ENCODE peak calls at places on chromosomes 1 and 21, in eight cellular contexts. O is kidney, N is hepatocyte, C is tibial nerve, X is thyroid gland, I is ascending aorta, Y is MM.1S, Z is sigmoid colon. D is an unnamed sample. For H3K4me1, the result is how much of the 10 kb centered on the place peaks cover.

GRCh38 chr1:200448034-200448762 is 38.4 kb upstream of the ZNF281 start:
- DNase-seq in O (no peak), N (no peak), C (no peak), X (no peak), I (no peak), Y (peak), Z (no peak), D (no peak)

GRCh38 chr1:182259229-182259872 is 132.2 kb downstream of the GLUL start:
- DNase-seq in O (no peak), N (no peak), C (peak), X (peak), I (peak), Y (peak), Z (peak), D (peak)

GRCh38 chr1:238621405-238621804 is 730.7 kb upstream of the ZP4 start:
- DNase-seq in O (no peak), N (no peak), C (no peak), X (no peak), I (no peak), Y (no peak), Z (no peak), D (no peak)

GRCh38 chr1:26126321-26127084 is 14.9 kb downstream of the PDIK1L start:
- DNase-seq in O (no peak), N (peak), C (no peak), X (peak), I (no peak), Y (peak), Z (no peak), D (no peak)

GRCh38 chr1:109922326-109922725 is 11.7 kb downstream of the CSF1 start:
- DNase-seq in O (no peak), N (no peak), C (no peak), X (no peak), I (no peak), Y (no peak), Z (no peak), D (no peak)

GRCh38 chr1:73781257-73781656 is 416.7 kb downstream of the LRRIQ3 start:
- DNase-seq in O (no peak), N (peak), C (no peak), X (no peak), I (no peak), Y (no peak), Z (no peak), D (no peak)

GRCh38 chr1:117702654-117703053 is 96.8 kb downstream of the TENT5C start:
- DNase-seq in O (no peak), N (no peak), C (no peak), X (no peak), I (no peak), Y (no peak), Z (no peak), D (no peak)

GRCh38 chr1:155961937-155962336 is 16.4 kb downstream of the ARHGEF2 start:
- DNase-seq in O (peak), N (no peak), C (no peak), X (peak), I (peak), Y (no peak), Z (no peak), D (peak)

GRCh38 chr1:1846386-1846918 is 44.4 kb downstream of the GNB1 start:
- DNase-seq in O (no peak), N (no peak), C (no peak), X (no peak), I (no peak), Y (no peak), Z (no peak), D (no peak)

GRCh38 chr1:72439036-72439435 is 156.7 kb upstream of the NEGR1 start:
- DNase-seq in O (no peak), N (no peak), C (no peak), X (no peak), I (no peak), Y (no peak), Z (no peak), D (peak)

GRCh38 chr1:171160611-171161354 is 24.3 kb upstream of the FMO2 start:
- DNase-seq in O (peak), N (peak), C (no peak), X (no peak), I (no peak), Y (no peak), Z (no peak), D (no peak)

GRCh38 chr1:31715097-31715872 is 11.5 kb upstream of the COL16A1 start:
- DNase-seq in O (peak), N (peak), C (peak), X (peak), I (peak), Y (peak), Z (peak), D (peak)

GRCh38 chr1:115251856-115252255 is 86.2 kb downstream of the NGF start:
- DNase-seq in O (no peak), N (peak), C (no peak), X (no peak), I (no peak), Y (no peak), Z (no peak), D (peak)

GRCh38 chr1:167057297-167057688 is 32.9 kb downstream of the GPA33 start:
- DNase-seq in O (no peak), N (peak), C (no peak), X (peak), I (no peak), Y (peak), Z (no peak), D (peak)

GRCh38 chr1:109815809-109816791 is 52.4 kb upstream of the EPS8L3 start:
- DNase-seq in O (no peak), N (no peak), C (no peak), X (no peak), I (peak), Y (peak), Z (no peak), D (no peak)

GRCh38 chr21:34889537-34890257 is 159.4 kb downstream of the RUNX1 start:
- DNase-seq in O (peak), N (peak), C (peak), X (peak), I (peak), Y (peak), Z (peak), D (peak)

GRCh38 chr1:60813051-60813450 is 269.3 kb upstream of the NFIA start:
- DNase-seq in O (no peak), N (no peak), C (no peak), X (no peak), I (no peak), Y (no peak), Z (no peak), D (peak)

GRCh38 chr1:245118066-245118465 is 36.7 kb upstream of the KIF26B start:
- DNase-seq in O (no peak), N (no peak), C (no peak), X (no peak), I (no peak), Y (no peak), Z (no peak), D (no peak)

GRCh38 chr1:180754453-180754852 is 122.6 kb downstream of the XPR1 start:
- DNase-seq in O (no peak), N (no peak), C (no peak), X (no peak), I (no peak), Y (no peak), Z (no peak), D (no peak)

GRCh38 chr1:168301664-168302320 is 21.1 kb downstream of the TBX19 start:
- DNase-seq in O (no peak), N (peak), C (no peak), X (no peak), I (no peak), Y (no peak), Z (no peak), D (peak)

GRCh38 chr1:24635195-24635843 is 7.8 kb upstream of the SRRM1 start:
- DNase-seq in O (no peak), N (peak), C (no peak), X (no peak), I (no peak), Y (peak), Z (no peak), D (peak)

GRCh38 chr21:23633447-23633846 is 1973.8 kb downstream of the MRPL39 start:
- DNase-seq in O (no peak), N (no peak), C (no peak), X (no peak), I (no peak), Y (no peak), Z (no peak), D (no peak)

GRCh38 chr1:116412480-116412798 is 39.4 kb downstream of the ATP1A1 start:
- DNase-seq in O (no peak), N (no peak), C (no peak), X (no peak), I (no peak), Y (no peak), Z (no peak), D (no peak)

GRCh38 chr21:42010507-42011493 is 640 bp upstream of the ZBTB21 start:
- DNase-seq in O (peak), N (peak), C (no peak), X (peak), I (no peak), Y (peak), Z (no peak), D (peak)

GRCh38 chr1:232012773-232013386 is 386.3 kb downstream of the DISC1 start:
- DNase-seq in O (no peak), N (peak), C (peak), X (peak), I (no peak), Y (no peak), Z (peak), D (peak)

GRCh38 chr21:34875830-34876229 is 173.3 kb downstream of the RUNX1 start:
- DNase-seq in O (no peak), N (no peak), C (no peak), X (no peak), I (no peak), Y (no peak), Z (no peak), D (peak)

GRCh38 chr1:175576870-175577269 is 166.5 kb downstream of the TNR start:
- DNase-seq in O (no peak), N (no peak), C (no peak), X (no peak), I (no peak), Y (no peak), Z (no peak), D (no peak)

GRCh38 chr1:108644984-108645383 is 15.9 kb downstream of the HENMT1 start:
- DNase-seq in O (no peak), N (no peak), C (no peak), X (peak), I (no peak), Y (no peak), Z (no peak), D (no peak)

GRCh38 chr1:195898924-195899323 is 709.3 kb downstream of the KCNT2 start:
- DNase-seq in O (no peak), N (no peak), C (no peak), X (no peak), I (no peak), Y (no peak), Z (no peak), D (no peak)

GRCh38 chr1:8516793-8517556 is 199.1 kb downstream of the SLC45A1 start:
- DNase-seq in O (no peak), N (no peak), C (no peak), X (no peak), I (no peak), Y (no peak), Z (no peak), D (peak)

DNA sequence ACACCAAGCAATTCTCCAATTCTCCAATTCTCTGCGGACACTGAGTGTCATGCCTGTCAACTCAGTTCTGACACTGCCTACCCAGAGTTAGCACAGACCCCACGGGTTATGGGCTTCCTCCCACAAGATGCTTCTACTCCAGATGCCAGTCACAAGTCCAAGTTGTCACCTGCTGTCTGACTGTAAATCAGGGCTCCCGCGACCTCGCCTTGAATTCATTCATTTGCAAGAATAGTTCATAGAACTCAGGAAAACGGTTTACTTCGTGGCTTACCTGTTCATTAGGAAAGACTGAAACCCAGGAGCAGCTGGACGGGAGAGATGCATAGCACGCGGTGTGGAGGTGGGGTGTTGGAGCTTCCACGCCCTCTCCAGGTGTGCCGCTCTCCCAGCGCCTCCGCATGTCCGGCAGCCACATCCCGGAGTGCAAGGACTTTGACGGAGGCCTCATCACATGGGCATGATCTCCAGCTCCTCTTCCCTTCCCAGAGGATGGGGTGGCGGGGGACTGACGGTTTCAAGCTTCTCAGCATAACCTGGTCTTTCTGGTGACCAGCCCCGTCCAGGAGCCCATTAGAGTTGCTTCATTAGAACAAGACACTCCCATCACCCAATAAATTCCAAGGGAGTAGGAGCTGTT is 154.6 kb downstream of the PGBD5 start:
- DNase-seq in O (no peak), N (no peak), C (no peak), X (no peak), I (no peak), Y (no peak), Z (no peak), D (no peak)
- H3K4me1 ChIP-seq in O (under half), N (under half), C (under half), X (under half), I (under half), Y (under half), Z (under half), D (under half)

GRCh38 chr1:224339422-224340033 is 9.6 kb upstream of the NVL start:
- DNase-seq in O (no peak), N (no peak), C (no peak), X (no peak), I (no peak), Y (no peak), Z (no peak), D (no peak)
- H3K4me3 ChIP-seq in O (no peak), N (no peak), C (no peak), X (no peak), I (no peak), Y (no peak), Z (no peak), D (no peak)

GRCh38 chr1:226688056-226688748 is 50.9 kb downstream of the ITPKB start:
- DNase-seq in O (no peak), N (no peak), C (no peak), X (no peak), I (no peak), Y (no peak), Z (peak), D (no peak)
- H3K4me1 ChIP-seq in O (under half), N (under half), C (under half), X (under half), I (half or more), Y (under half), Z (half or more), D (under half)

GRCh38 chr1:33307494-33307864 is 13.4 kb downstream of the A3GALT2 start:
- DNase-seq in O (no peak), N (no peak), C (no peak), X (no peak), I (no peak), Y (no peak), Z (no peak), D (no peak)
- H3K4me3 ChIP-seq in O (no peak), N (no peak), C (no peak), X (no peak), I (no peak), Y (no peak), Z (no peak), D (no peak)

GRCh38 chr1:165635329-165635728 is 4.3 kb downstream of the MGST3 start:
- DNase-seq in O (no peak), N (no peak), C (no peak), X (peak), I (no peak), Y (no peak), Z (no peak), D (peak)
- H3K4me1 ChIP-seq in O (under half), N (under half), C (under half), X (half or more), I (under half), Y (under half), Z (under half), D (half or more)

GRCh38 chr1:235073968-235074334 is 54.7 kb downstream of the TOMM20 start:
- DNase-seq in O (peak), N (peak), C (no peak), X (peak), I (no peak), Y (peak), Z (no peak), D (no peak)
- H3K4me3 ChIP-seq in O (no peak), N (no peak), C (no peak), X (no peak), I (no peak), Y (peak), Z (no peak), D (peak)

D was measured in adipocyte.